ENCODE peak calls at places on chromosomes 13 and 19, in four cellular contexts. C, M, Q and A are unnamed samples.
A peak's percentile ranks its signal among the peaks of the same experiment; 100 is the strongest.

GRCh38 chr13:44734204-44734707 is 158.1 kb upstream of the TSC22D1 start:
- DNase-seq in C (no peak), M (peak; percentile 63), Q (no peak), A (peak; percentile 64)

GRCh38 chr13:22053053-22053452 is 382.2 kb downstream of the FGF9 start:
- DNase-seq in C (no peak), M (no peak), Q (no peak), A (no peak)

GRCh38 chr13:30832845-30833332 is 73.2 kb upstream of the MEDAG start:
- DNase-seq in C (no peak), M (peak; percentile 74), Q (no peak), A (no peak)

GRCh38 chr13:30464496-30465351 is 1.0 kb downstream of the HMGB1 start:
- DNase-seq in C (peak; percentile 61), M (peak; percentile 84), Q (peak; percentile 72), A (peak; percentile 83)

GRCh38 chr19:11581740-11582139 is 4.3 kb upstream of the ACP5 start:
- DNase-seq in C (no peak), M (no peak), Q (peak; percentile 68), A (no peak)

GRCh38 chr13:44373601-44374347 is at the start of gene SERP2:
- DNase-seq in C (no peak), M (peak; percentile 32), Q (peak; percentile 44), A (peak; percentile 46)

GRCh38 chr19:56126983-56127780 is 6.1 kb upstream of the ZNF787 start:
- DNase-seq in C (no peak), M (no peak), Q (no peak), A (no peak)

GRCh38 chr13:112455476-112456059 is 79.4 kb downstream of the SPACA7 start:
- DNase-seq in C (no peak), M (no peak), Q (no peak), A (no peak)

GRCh38 chr13:59492030-59492636 is 671.6 kb downstream of the DIAPH3 start:
- DNase-seq in C (no peak), M (no peak), Q (no peak), A (no peak)